ENCODE peak calls at places on chromosomes 5 and 9, in eight cellular contexts. X, A, Y, W, C, I, E and L are unnamed samples.

GRCh38 chr9:120383611-120383998 is 196.4 kb downstream of the CDK5RAP2 start:
- DNase-seq in X (no peak), A (no peak), Y (no peak), W (no peak), C (no peak), I (peak; percentile 62), E (no peak), L (no peak)

GRCh38 chr9:22120595-22120994 is 111.5 kb upstream of the CDKN2B start:
- DNase-seq in X (no peak), A (no peak), Y (no peak), W (no peak), C (no peak), I (no peak), E (no peak), L (no peak)

GRCh38 chr5:11675198-11675597 is 229.0 kb downstream of the CTNND2 start:
- DNase-seq in X (no peak), A (no peak), Y (no peak), W (no peak), C (no peak), I (no peak), E (no peak), L (no peak)

GRCh38 chr9:96620832-96621269 is 1.2 kb upstream of the CDC14B start:
- DNase-seq in X (no peak), A (no peak), Y (no peak), W (no peak), C (no peak), I (no peak), E (no peak), L (no peak)

GRCh38 chr5:92402045-92402444 is 1018.9 kb upstream of the ARRDC3 start:
- DNase-seq in X (no peak), A (no peak), Y (no peak), W (peak; percentile 28), C (no peak), I (no peak), E (no peak), L (no peak)

GRCh38 chr5:147860641-147861025 is 17.9 kb upstream of the SCGB3A2 start:
- DNase-seq in X (no peak), A (no peak), Y (no peak), W (no peak), C (no peak), I (no peak), E (no peak), L (no peak)

GRCh38 chr5:170306381-170306790 is 8.8 kb upstream of the LCP2 start:
- DNase-seq in X (no peak), A (peak; percentile 47), Y (no peak), W (peak; percentile 4), C (no peak), I (no peak), E (no peak), L (peak; percentile 94)

GRCh38 chr5:61805101-61805500 is 473.0 kb downstream of the ZSWIM6 start:
- DNase-seq in X (no peak), A (no peak), Y (peak; percentile 61), W (peak; percentile 86), C (peak; percentile 52), I (no peak), E (no peak), L (peak; percentile 57)

GRCh38 chr9:86598411-86599239 is 244.4 kb upstream of the TUT7 start:
- DNase-seq in X (no peak), A (no peak), Y (no peak), W (no peak), C (no peak), I (no peak), E (no peak), L (no peak)

GRCh38 chr9:125446581-125447094 is 185.0 kb downstream of the GAPVD1 start:
- DNase-seq in X (no peak), A (no peak), Y (no peak), W (no peak), C (no peak), I (no peak), E (no peak), L (no peak)

GRCh38 chr5:124342027-124342471 is 404.4 kb downstream of the ZNF608 start:
- DNase-seq in X (no peak), A (no peak), Y (no peak), W (no peak), C (no peak), I (no peak), E (no peak), L (peak; percentile 57)

GRCh38 chr9:87494970-87495471 is 2.6 kb upstream of the DAPK1 start:
- DNase-seq in X (no peak), A (no peak), Y (peak; percentile 25), W (peak; percentile 71), C (no peak), I (no peak), E (no peak), L (peak; percentile 61)

GRCh38 chr9:128231638-128232568 is 28.7 kb downstream of the DNM1 start:
- DNase-seq in X (peak; percentile 39), A (peak; percentile 24), Y (no peak), W (no peak), C (no peak), I (no peak), E (no peak), L (no peak)

GRCh38 chr5:16755641-16756040 is 138.8 kb upstream of the RETREG1 start:
- DNase-seq in X (no peak), A (no peak), Y (no peak), W (no peak), C (no peak), I (no peak), E (no peak), L (no peak)

GRCh38 chr9:128735373-128735772 is 11.4 kb upstream of the ZDHHC12 start:
- DNase-seq in X (no peak), A (no peak), Y (no peak), W (no peak), C (no peak), I (peak; percentile 19), E (no peak), L (no peak)

GRCh38 chr5:78467744-78468357 is 107.4 kb downstream of the SCAMP1 start:
- DNase-seq in X (no peak), A (no peak), Y (no peak), W (peak; percentile 20), C (peak; percentile 37), I (peak; percentile 32), E (no peak), L (no peak)

GRCh38 chr5:152171888-152172287 is 233.2 kb downstream of the NMUR2 start:
- DNase-seq in X (no peak), A (no peak), Y (no peak), W (no peak), C (no peak), I (no peak), E (no peak), L (no peak)

GRCh38 chr5:36017004-36017403 is 25.8 kb upstream of the UGT3A1 start:
- DNase-seq in X (no peak), A (no peak), Y (no peak), W (no peak), C (no peak), I (no peak), E (no peak), L (no peak)

GRCh38 chr9:106916491-106917235 is 53.7 kb downstream of the ZNF462 start:
- DNase-seq in X (no peak), A (no peak), Y (peak; percentile 89), W (peak; percentile 87), C (peak; percentile 84), I (no peak), E (no peak), L (peak; percentile 58)

GRCh38 chr9:133520121-133520835 is 4.5 kb downstream of the MYMK start:
- DNase-seq in X (no peak), A (no peak), Y (no peak), W (no peak), C (no peak), I (no peak), E (no peak), L (no peak)

GRCh38 chr5:127849891-127850290 is 146.7 kb downstream of the CCDC192 start:
- DNase-seq in X (no peak), A (no peak), Y (no peak), W (no peak), C (peak; percentile 76), I (no peak), E (no peak), L (no peak)